ENCODE peak calls at places on chromosomes 6 and 20, in five cellular contexts. M is CD4-positive, alpha-beta T cell; L is upper lobe of right lung; R is CD8-positive, alpha-beta T cell; E is stimulated activated CD8-positive, alpha-beta memory T cell treated with anti-CD3 and anti-CD28 coated beads, Interleukin-7, amount 100 ng/mL, for 4 hours. Q is an unnamed sample.

GRCh38 chr6:170360476-170360875 is 53.9 kb downstream of the FAM120B start:
- DNase-seq in M (no peak), L (no peak), R (no peak), E (no peak), Q (no peak)

GRCh38 chr6:46370622-46371021 is 120.6 kb downstream of the RCAN2 start:
- DNase-seq in M (no peak), L (no peak), R (no peak), E (no peak), Q (no peak)

GRCh38 chr6:26131618-26132017 is 44.4 kb downstream of the HFE start:
- DNase-seq in M (no peak), L (no peak), R (no peak), E (no peak), Q (no peak)

GRCh38 chr20:25669826-25670422 is 26.7 kb downstream of the ZNF337 start:
- DNase-seq in M (no peak), L (no peak), R (no peak), E (no peak), Q (no peak)

GRCh38 chr20:9686866-9687265 is 152.0 kb downstream of the PAK5 start:
- DNase-seq in M (no peak), L (no peak), R (no peak), E (no peak), Q (no peak)

GRCh38 chr6:147135211-147135672 is 69.0 kb upstream of the STXBP5 start:
- DNase-seq in M (no peak), L (no peak), R (no peak), E (no peak), Q (no peak)

GRCh38 chr6:76867182-76867581 is 596.1 kb downstream of the HTR1B start:
- DNase-seq in M (no peak), L (no peak), R (no peak), E (no peak), Q (no peak)

GRCh38 chr6:39254999-39255535 is 25.8 kb upstream of the KCNK5 start:
- DNase-seq in M (no peak), L (no peak), R (no peak), E (no peak), Q (no peak)

GRCh38 chr20:49320460-49320859 is 42.6 kb upstream of the ZNFX1 start:
- DNase-seq in M (no peak), L (no peak), R (no peak), E (no peak), Q (no peak)

GRCh38 chr6:111490067-111490466 is 7.0 kb upstream of the REV3L start:
- DNase-seq in M (no peak), L (no peak), R (no peak), E (no peak), Q (no peak)

GRCh38 chr20:1383621-1384404 is 9.0 kb downstream of the FKBP1A start:
- DNase-seq in M (no peak), L (no peak), R (no peak), E (no peak), Q (no peak)

GRCh38 chr6:158595223-158595622 is 35.3 kb downstream of the TMEM181 start:
- DNase-seq in M (no peak), L (no peak), R (peak), E (no peak), Q (no peak)

GRCh38 chr20:25584905-25585704 is at the start of gene NINL:
- DNase-seq in M (peak), L (peak), R (peak), E (no peak), Q (no peak)

GRCh38 chr6:49551126-49551865 is 828 bp downstream of the C6orf141 start:
- DNase-seq in M (no peak), L (no peak), R (no peak), E (no peak), Q (no peak)

GRCh38 chr6:9103876-9104521 is 668.7 kb upstream of the SLC35B3 start:
- DNase-seq in M (no peak), L (no peak), R (no peak), E (no peak), Q (no peak)

GRCh38 chr6:149766156-149766768 is 16.7 kb downstream of the PCMT1 start:
- DNase-seq in M (no peak), L (no peak), R (no peak), E (no peak), Q (no peak)

GRCh38 chr6:41404221-41404866 is 68.9 kb downstream of the NCR2 start:
- DNase-seq in M (no peak), L (no peak), R (no peak), E (no peak), Q (no peak)

GRCh38 chr6:152948150-152948768 is 34.6 kb downstream of the FBXO5 start:
- DNase-seq in M (no peak), L (no peak), R (no peak), E (no peak), Q (no peak)

GRCh38 chr20:2602046-2602735 is 50.2 kb upstream of the NOP56 start:
- DNase-seq in M (no peak), L (no peak), R (no peak), E (no peak), Q (no peak)

GRCh38 chr6:150243620-150244314 is 100.9 kb downstream of the PPP1R14C start:
- DNase-seq in M (no peak), L (no peak), R (no peak), E (no peak), Q (no peak)

GRCh38 chr6:7725412-7725811 is 487 bp upstream of the BMP6 start:
- DNase-seq in M (no peak), L (no peak), R (no peak), E (no peak), Q (no peak)

GRCh38 chr6:73285674-73286283 is 22.8 kb upstream of the KHDC1 start:
- DNase-seq in M (no peak), L (no peak), R (no peak), E (no peak), Q (no peak)

GRCh38 chr20:5569021-5569420 is 181.2 kb upstream of the SHLD1 start:
- DNase-seq in M (peak), L (no peak), R (peak), E (peak), Q (no peak)

GRCh38 chr6:22727709-22728108 is 158.3 kb downstream of the HDGFL1 start:
- DNase-seq in M (no peak), L (no peak), R (no peak), E (no peak), Q (no peak)

GRCh38 chr20:29497261-29497671 is 1760.2 kb upstream of the DEFB115 start:
- DNase-seq in M (no peak), L (peak), R (no peak), E (no peak), Q (peak)

Q was measured in posterior vena cava.